ENCODE peak calls at places on chromosome 18, in eight cellular contexts. I is Peyer's patch, S is transverse colon, Q is bronchial epithelial cell, U is MM.1S, Z is H1, H is HFFc6, M is heart right ventricle. N is an unnamed sample.

GRCh38 chr18:10365021-10365420 is 89.4 kb upstream of the APCDD1 start:
- DNase-seq in I (no peak), S (no peak), Q (no peak), U (no peak), Z (no peak), H (no peak), M (no peak), N (no peak)

GRCh38 chr18:43596106-43596712 is 318.9 kb upstream of the SYT4 start:
- DNase-seq in I (no peak), S (no peak), Q (peak; percentile 52), U (peak; percentile 58), Z (no peak), H (peak; percentile 18), M (no peak), N (peak; percentile 40)

GRCh38 chr18:62522178-62522509 is 681 bp upstream of the ZCCHC2 start:
- DNase-seq in I (no peak), S (no peak), Q (no peak), U (peak; percentile 26), Z (no peak), H (no peak), M (no peak), N (no peak)

GRCh38 chr18:9824474-9824832 is 61.3 kb upstream of the TXNDC2 start:
- DNase-seq in I (no peak), S (no peak), Q (no peak), U (no peak), Z (no peak), H (peak; percentile 12), M (peak; percentile 72), N (no peak)

GRCh38 chr18:49677081-49677480 is 115.2 kb downstream of the LIPG start:
- DNase-seq in I (no peak), S (no peak), Q (no peak), U (no peak), Z (no peak), H (no peak), M (no peak), N (no peak)

GRCh38 chr18:6561029-6561861 is 146.5 kb upstream of the L3MBTL4 start:
- DNase-seq in I (no peak), S (peak; percentile 39), Q (peak; percentile 7), U (no peak), Z (no peak), H (no peak), M (peak; percentile 10), N (no peak)

GRCh38 chr18:79950440-79951341 is 762 bp downstream of the SLC66A2 start:
- DNase-seq in I (no peak), S (peak; percentile 59), Q (no peak), U (no peak), Z (no peak), H (no peak), M (no peak), N (no peak)

GRCh38 chr18:8686556-8686955 is 18.8 kb upstream of the MTCL1 start:
- DNase-seq in I (no peak), S (no peak), Q (no peak), U (no peak), Z (no peak), H (no peak), M (no peak), N (no peak)

GRCh38 chr18:48847807-48848486 is 102.8 kb downstream of the SMAD7 start:
- DNase-seq in I (no peak), S (no peak), Q (no peak), U (no peak), Z (no peak), H (no peak), M (no peak), N (no peak)

GRCh38 chr18:6752200-6752873 is 22.8 kb downstream of the ARHGAP28 start:
- DNase-seq in I (no peak), S (no peak), Q (no peak), U (no peak), Z (no peak), H (peak; percentile 4), M (no peak), N (no peak)

GRCh38 chr18:46958209-46958608 is 40.8 kb downstream of the KATNAL2 start:
- DNase-seq in I (no peak), S (no peak), Q (no peak), U (no peak), Z (no peak), H (no peak), M (no peak), N (no peak)

GRCh38 chr18:59697236-59697932 is at the start of gene CCBE1:
- DNase-seq in I (no peak), S (peak; percentile 72), Q (peak; percentile 52), U (no peak), Z (peak; percentile 96), H (peak; percentile 55), M (peak; percentile 15), N (peak; percentile 77)

GRCh38 chr18:58806826-58807714 is 57.6 kb upstream of the ZNF532 start:
- DNase-seq in I (no peak), S (peak; percentile 16), Q (no peak), U (peak; percentile 86), Z (no peak), H (no peak), M (no peak), N (peak; percentile 66)

DNA sequence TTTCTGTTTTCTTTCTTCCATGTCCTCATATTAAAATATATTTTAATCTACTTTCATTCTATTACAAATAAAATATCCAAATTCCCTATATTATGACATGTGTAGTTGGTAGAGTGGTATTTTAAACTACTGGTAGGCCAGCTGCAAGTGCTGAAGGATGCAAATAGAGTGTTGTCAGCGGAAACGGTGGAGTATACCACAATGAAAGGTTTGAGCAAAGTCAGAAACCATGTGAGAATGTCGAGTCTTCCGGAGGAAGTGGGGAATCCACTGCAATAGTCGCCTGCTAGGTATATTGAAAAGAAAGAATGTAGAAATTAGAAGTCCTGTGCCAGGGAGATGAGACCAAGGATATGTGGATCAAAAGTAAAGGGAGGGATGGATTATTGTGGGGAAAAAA is 373.9 kb downstream of the DSEL start:
- DNase-seq in I (no peak), S (no peak), Q (no peak), U (no peak), Z (no peak), H (no peak), M (no peak), N (no peak)
- TF ChIP-seq CTCF in I (no peak), S (no peak), Q (no peak), U (no peak), Z (no peak), H (no peak), M (no peak), N (no peak)

GRCh38 chr18:35010156-35010555 is 31.1 kb upstream of the MAPRE2 start:
- DNase-seq in I (no peak), S (no peak), Q (no peak), U (no peak), Z (no peak), H (no peak), M (no peak), N (no peak)

GRCh38 chr18:35002120-35002519 is 39.1 kb upstream of the MAPRE2 start:
- DNase-seq in I (no peak), S (no peak), Q (no peak), U (no peak), Z (no peak), H (no peak), M (no peak), N (no peak)

GRCh38 chr18:35000457-35000856 is 40.8 kb upstream of the MAPRE2 start:
- DNase-seq in I (no peak), S (no peak), Q (no peak), U (no peak), Z (no peak), H (no peak), M (no peak), N (no peak)

GRCh38 chr18:35010983-35011382 is 30.2 kb upstream of the MAPRE2 start:
- DNase-seq in I (no peak), S (no peak), Q (no peak), U (no peak), Z (no peak), H (no peak), M (peak; percentile 25), N (no peak)

DNA sequence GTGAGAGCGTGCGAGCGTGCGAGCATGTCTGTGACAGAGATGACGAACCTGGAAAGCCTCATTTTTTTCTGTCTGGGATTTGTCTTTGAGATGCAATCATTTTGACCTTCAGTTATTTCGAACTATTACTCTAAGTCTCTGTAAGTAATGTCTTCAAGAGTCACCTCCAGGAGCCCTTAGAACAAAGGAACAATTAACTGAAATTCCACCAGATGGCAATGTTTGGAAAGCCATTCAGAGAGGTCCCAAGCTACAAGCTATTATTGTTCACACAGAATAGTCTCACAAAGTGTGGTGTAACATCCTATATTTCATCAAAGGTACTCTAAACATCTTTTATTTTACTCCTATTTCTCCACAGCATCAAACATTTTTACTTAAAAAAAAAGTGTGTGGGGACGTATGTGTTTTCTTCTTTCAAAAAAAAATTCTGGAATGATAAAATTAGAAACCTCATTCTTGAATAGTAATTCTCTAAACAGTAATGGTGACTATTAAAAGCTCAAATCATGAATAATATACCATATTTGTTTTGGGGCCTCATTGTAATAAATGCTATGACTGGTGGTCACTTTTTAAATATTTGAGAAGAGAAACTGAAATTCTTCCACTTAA is 35.1 kb upstream of the MAPRE2 start:
- DNase-seq in I (no peak), S (no peak), Q (peak; percentile 68), U (peak; percentile 71), Z (no peak), H (peak; percentile 62), M (peak; percentile 28), N (peak; percentile 60)
- TF ChIP-seq CTCF in I (peak; percentile 51), S (peak; percentile 60), Q (peak; percentile 45), U (peak; percentile 60), Z (peak; percentile 61), H (peak; percentile 83), M (peak; percentile 78), N (peak; percentile 56)

GRCh38 chr18:3455090-3455640 is 5.2 kb downstream of the TGIF1 start:
- DNase-seq in I (no peak), S (no peak), Q (no peak), U (no peak), Z (no peak), H (no peak), M (no peak), N (no peak)
- TF ChIP-seq CTCF in I (no peak), S (no peak), Q (no peak), U (no peak), Z (no peak), H (peak; percentile 54), M (no peak), N (no peak)

DNA sequence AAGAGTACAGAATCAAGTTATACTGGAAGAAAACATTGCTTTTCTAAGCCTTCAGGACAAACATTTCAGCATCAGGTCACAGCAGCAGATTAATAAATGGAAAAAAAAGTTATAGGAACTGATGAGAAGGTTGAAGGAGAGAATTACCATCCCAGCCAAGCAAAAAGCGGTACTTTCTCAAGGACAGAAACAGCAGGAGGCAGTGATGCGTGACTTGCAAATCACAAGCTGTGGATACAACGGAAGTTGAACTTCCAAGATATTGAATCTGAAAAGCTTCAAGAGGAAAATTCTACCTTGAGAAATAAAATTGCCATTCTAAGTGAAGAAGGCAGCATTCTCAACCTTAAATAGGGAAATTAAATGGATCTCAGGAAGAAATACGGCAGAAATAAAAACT is 18.5 kb upstream of the SERPINB12 start:
- DNase-seq in I (no peak), S (no peak), Q (no peak), U (no peak), Z (no peak), H (no peak), M (no peak), N (no peak)
- TF ChIP-seq CTCF in I (no peak), S (no peak), Q (no peak), U (no peak), Z (no peak), H (peak; percentile 55), M (no peak), N (no peak)

GRCh38 chr18:68733693-68734092 is 18.8 kb upstream of the TMX3 start:
- DNase-seq in I (no peak), S (no peak), Q (peak; percentile 7), U (no peak), Z (no peak), H (no peak), M (no peak), N (no peak)
- TF ChIP-seq CTCF in I (no peak), S (no peak), Q (no peak), U (no peak), Z (no peak), H (peak; percentile 35), M (no peak), N (no peak)

N was measured in GM10248.